ENCODE peak calls at places on chromosomes 4 and X, in five cellular contexts. Z, T, X, K and W are unnamed samples.

GRCh38 chrX:71214604-71215334 is 8.3 kb upstream of the GJB1 start:
- DNase-seq in Z (no peak), T (no peak), X (no peak), K (no peak), W (no peak)

GRCh38 chr4:176949022-176949421 is 156.3 kb upstream of the VEGFC start:
- DNase-seq in Z (peak; percentile 94), T (no peak), X (no peak), K (no peak), W (no peak)

GRCh38 chr4:181702864-181703263 is 540.3 kb upstream of the TENM3 start:
- DNase-seq in Z (no peak), T (no peak), X (no peak), K (no peak), W (no peak)

GRCh38 chr4:70703695-70704332 is 15.5 kb downstream of the UTP3 start:
- DNase-seq in Z (peak; percentile 83), T (no peak), X (no peak), K (peak; percentile 59), W (no peak)

GRCh38 chrX:130878350-130879341 is 24.4 kb downstream of the ENOX2 start:
- DNase-seq in Z (peak; percentile 85), T (no peak), X (peak; percentile 41), K (peak; percentile 75), W (no peak)

GRCh38 chr4:125735107-125735506 is 420.4 kb downstream of the FAT4 start:
- DNase-seq in Z (peak; percentile 86), T (no peak), X (no peak), K (peak; percentile 27), W (peak; percentile 18)

GRCh38 chrX:68910743-68911142 is 81.9 kb downstream of the EFNB1 start:
- DNase-seq in Z (no peak), T (no peak), X (no peak), K (no peak), W (no peak)

GRCh38 chr4:117971406-117971805 is 62.9 kb upstream of the NDST3 start:
- DNase-seq in Z (no peak), T (no peak), X (no peak), K (no peak), W (no peak)

GRCh38 chrX:116238866-116239265 is 68.3 kb downstream of the AGTR2 start:
- DNase-seq in Z (no peak), T (no peak), X (no peak), K (no peak), W (no peak)

GRCh38 chr4:153643406-153644016 is 40.6 kb upstream of the TLR2 start:
- DNase-seq in Z (peak; percentile 59), T (no peak), X (no peak), K (no peak), W (no peak)

GRCh38 chrX:119468186-119468929 is at the start of gene SLC25A5:
- DNase-seq in Z (peak; percentile 69), T (peak; percentile 65), X (peak; percentile 72), K (peak; percentile 82), W (peak; percentile 69)
- TF ChIP-seq POLR2A in Z (peak; percentile 91), T (peak; percentile 82), X (peak; percentile 17), K (peak; percentile 47), W (peak; percentile 35)

GRCh38 chrX:54825716-54826428 is 18.3 kb downstream of the MAGED2 start:
- DNase-seq in Z (peak; percentile 7), T (no peak), X (no peak), K (no peak), W (no peak)
- TF ChIP-seq CTCF in Z (no peak), T (no peak), X (no peak), K (no peak), W (no peak)

DNA sequence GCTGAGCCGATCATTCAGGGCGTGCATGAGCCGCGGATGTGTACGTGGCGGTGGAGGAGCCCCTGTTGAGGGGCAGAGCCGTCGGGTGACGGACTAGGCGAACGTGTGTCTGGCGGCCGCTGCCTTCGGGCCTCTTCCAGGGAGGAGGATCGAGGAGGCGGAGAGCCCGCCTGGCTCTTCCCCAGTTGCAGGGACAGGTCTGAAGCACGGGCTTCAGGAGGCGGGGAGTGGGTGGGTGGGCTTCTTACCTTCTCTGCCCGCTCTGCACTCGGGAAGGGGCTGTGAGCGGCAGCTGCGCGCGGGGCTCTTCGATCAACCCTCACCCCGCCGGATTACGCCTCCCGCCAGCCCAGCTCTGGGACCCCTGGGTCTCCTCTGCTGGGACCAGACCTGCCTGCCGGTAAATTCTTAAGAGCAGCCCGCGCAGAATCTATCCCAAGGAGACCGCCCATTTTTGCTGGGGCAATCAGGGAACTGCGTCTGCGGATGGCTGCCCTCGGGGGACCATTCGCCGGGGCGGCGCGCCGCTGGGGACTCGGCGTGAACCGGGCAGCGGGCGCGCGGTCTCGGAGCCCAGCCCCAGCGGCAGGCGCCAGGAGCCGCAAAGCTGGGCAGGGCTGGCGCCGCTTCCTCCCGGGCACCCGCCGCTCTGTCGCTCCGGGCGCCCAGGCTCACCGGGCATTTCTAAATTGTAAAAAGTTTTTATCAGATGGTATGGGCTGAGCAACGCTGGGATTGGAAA is 4.9 kb downstream of the PLAC8 start:
- DNase-seq in Z (peak; percentile 3), T (no peak), X (no peak), K (peak; percentile 53), W (peak; percentile 87)
- TF ChIP-seq POLR2A in Z (no peak), T (no peak), X (no peak), K (no peak), W (no peak)

GRCh38 chr4:116688536-116688935 is 396.8 kb downstream of the TRAM1L1 start:
- DNase-seq in Z (no peak), T (no peak), X (no peak), K (no peak), W (no peak)
- TF ChIP-seq CTCF in Z (no peak), T (no peak), X (no peak), K (no peak), W (no peak)